ENCODE peak calls at places on chromosomes 1 and 21, in eight cellular contexts. One of them, this sample, is unnamed.

GRCh38 chr1:91700771-91701493 is 185.0 kb downstream of the TGFBR3 start:
- DNase-seq in adrenal gland: no peak
- DNase-seq in transverse colon: no peak
- DNase-seq in ovary: no peak
- DNase-seq in tibial nerve: no peak
- DNase-seq in A549: no peak
- DNase-seq in HCT116: no peak
- DNase-seq in K562: no peak
- DNase-seq in this sample: no peak

GRCh38 chr21:31557421-31557955 is 102.0 kb upstream of the SOD1 start:
- DNase-seq in adrenal gland: no peak
- DNase-seq in transverse colon: no peak
- DNase-seq in ovary: no peak
- DNase-seq in tibial nerve: no peak
- DNase-seq in A549: no peak
- DNase-seq in HCT116: no peak
- DNase-seq in K562: no peak
- DNase-seq in this sample: no peak

GRCh38 chr1:226526801-226527595 is 21.6 kb upstream of the STUM start:
- DNase-seq in adrenal gland: peak
- DNase-seq in transverse colon: peak
- DNase-seq in ovary: peak
- DNase-seq in tibial nerve: no peak
- DNase-seq in A549: no peak
- DNase-seq in HCT116: peak
- DNase-seq in K562: peak
- DNase-seq in this sample: peak

GRCh38 chr1:108593448-108593847 is 33.5 kb downstream of the EEIG2 start:
- DNase-seq in adrenal gland: no peak
- DNase-seq in transverse colon: no peak
- DNase-seq in ovary: no peak
- DNase-seq in tibial nerve: no peak
- DNase-seq in A549: no peak
- DNase-seq in HCT116: no peak
- DNase-seq in K562: no peak
- DNase-seq in this sample: no peak

GRCh38 chr1:31872658-31873636 is 57.1 kb upstream of the SPOCD1 start:
- DNase-seq in adrenal gland: no peak
- DNase-seq in transverse colon: no peak
- DNase-seq in ovary: no peak
- DNase-seq in tibial nerve: no peak
- DNase-seq in A549: no peak
- DNase-seq in HCT116: no peak
- DNase-seq in K562: no peak
- DNase-seq in this sample: no peak

GRCh38 chr1:205515781-205516253 is 11.3 kb downstream of the CDK18 start:
- DNase-seq in adrenal gland: peak
- DNase-seq in transverse colon: peak
- DNase-seq in ovary: no peak
- DNase-seq in tibial nerve: no peak
- DNase-seq in A549: no peak
- DNase-seq in HCT116: no peak
- DNase-seq in K562: peak
- DNase-seq in this sample: no peak

GRCh38 chr1:179031855-179032513 is 6.3 kb downstream of the FAM20B start:
- DNase-seq in adrenal gland: no peak
- DNase-seq in transverse colon: no peak
- DNase-seq in ovary: no peak
- DNase-seq in tibial nerve: no peak
- DNase-seq in A549: no peak
- DNase-seq in HCT116: no peak
- DNase-seq in K562: peak
- DNase-seq in this sample: no peak

GRCh38 chr1:70358921-70359564 is 4.5 kb upstream of the ANKRD13C start:
- DNase-seq in adrenal gland: no peak
- DNase-seq in transverse colon: no peak
- DNase-seq in ovary: no peak
- DNase-seq in tibial nerve: no peak
- DNase-seq in A549: no peak
- DNase-seq in HCT116: no peak
- DNase-seq in K562: no peak
- DNase-seq in this sample: no peak

GRCh38 chr1:21302747-21303715 is 12.8 kb upstream of the ECE1 start:
- DNase-seq in adrenal gland: peak
- DNase-seq in transverse colon: peak
- DNase-seq in ovary: no peak
- DNase-seq in tibial nerve: no peak
- DNase-seq in A549: no peak
- DNase-seq in HCT116: no peak
- DNase-seq in K562: no peak
- DNase-seq in this sample: no peak

GRCh38 chr21:42513985-42514882 is 582 bp downstream of the SLC37A1 start:
- DNase-seq in adrenal gland: peak
- DNase-seq in transverse colon: peak
- DNase-seq in ovary: no peak
- DNase-seq in tibial nerve: no peak
- DNase-seq in A549: peak
- DNase-seq in HCT116: no peak
- DNase-seq in K562: no peak
- DNase-seq in this sample: no peak

GRCh38 chr1:170938281-170938680 is 2.9 kb downstream of the MROH9 start:
- DNase-seq in adrenal gland: no peak
- DNase-seq in transverse colon: no peak
- DNase-seq in ovary: no peak
- DNase-seq in tibial nerve: no peak
- DNase-seq in A549: no peak
- DNase-seq in HCT116: no peak
- DNase-seq in K562: no peak
- DNase-seq in this sample: no peak

GRCh38 chr1:32372149-32372756 is 9.9 kb downstream of the TSSK3 start:
- DNase-seq in adrenal gland: no peak
- DNase-seq in transverse colon: no peak
- DNase-seq in ovary: no peak
- DNase-seq in tibial nerve: no peak
- DNase-seq in A549: no peak
- DNase-seq in HCT116: no peak
- DNase-seq in K562: no peak
- DNase-seq in this sample: no peak

GRCh38 chr1:24857528-24858133 is 72.4 kb downstream of the RUNX3 start:
- DNase-seq in adrenal gland: no peak
- DNase-seq in transverse colon: no peak
- DNase-seq in ovary: no peak
- DNase-seq in tibial nerve: no peak
- DNase-seq in A549: no peak
- DNase-seq in HCT116: no peak
- DNase-seq in K562: peak
- DNase-seq in this sample: no peak
- TF ChIP-seq CTCF in adrenal gland: no peak
- TF ChIP-seq CTCF in transverse colon: no peak
- TF ChIP-seq CTCF in ovary: no peak
- TF ChIP-seq CTCF in tibial nerve: no peak
- TF ChIP-seq CTCF in A549: no peak
- TF ChIP-seq CTCF in HCT116: peak
- TF ChIP-seq CTCF in K562: no peak
- TF ChIP-seq CTCF in this sample: no peak

GRCh38 chr1:183605904-183606303 is 15.6 kb upstream of the NCF2 start:
- DNase-seq in adrenal gland: no peak
- DNase-seq in transverse colon: no peak
- DNase-seq in ovary: no peak
- DNase-seq in tibial nerve: no peak
- DNase-seq in A549: no peak
- DNase-seq in HCT116: no peak
- DNase-seq in K562: no peak
- DNase-seq in this sample: no peak

GRCh38 chr1:183604048-183604808 is 14.0 kb upstream of the NCF2 start:
- DNase-seq in adrenal gland: no peak
- DNase-seq in transverse colon: peak
- DNase-seq in ovary: no peak
- DNase-seq in tibial nerve: no peak
- DNase-seq in A549: no peak
- DNase-seq in HCT116: no peak
- DNase-seq in K562: peak
- DNase-seq in this sample: no peak

GRCh38 chr1:183607322-183607980 is 17.2 kb upstream of the NCF2 start:
- DNase-seq in adrenal gland: no peak
- DNase-seq in transverse colon: no peak
- DNase-seq in ovary: no peak
- DNase-seq in tibial nerve: no peak
- DNase-seq in A549: no peak
- DNase-seq in HCT116: no peak
- DNase-seq in K562: no peak
- DNase-seq in this sample: no peak

GRCh38 chr1:183602510-183602909 is 12.3 kb upstream of the NCF2 start:
- DNase-seq in adrenal gland: no peak
- DNase-seq in transverse colon: no peak
- DNase-seq in ovary: no peak
- DNase-seq in tibial nerve: no peak
- DNase-seq in A549: no peak
- DNase-seq in HCT116: no peak
- DNase-seq in K562: no peak
- DNase-seq in this sample: no peak

DNA sequence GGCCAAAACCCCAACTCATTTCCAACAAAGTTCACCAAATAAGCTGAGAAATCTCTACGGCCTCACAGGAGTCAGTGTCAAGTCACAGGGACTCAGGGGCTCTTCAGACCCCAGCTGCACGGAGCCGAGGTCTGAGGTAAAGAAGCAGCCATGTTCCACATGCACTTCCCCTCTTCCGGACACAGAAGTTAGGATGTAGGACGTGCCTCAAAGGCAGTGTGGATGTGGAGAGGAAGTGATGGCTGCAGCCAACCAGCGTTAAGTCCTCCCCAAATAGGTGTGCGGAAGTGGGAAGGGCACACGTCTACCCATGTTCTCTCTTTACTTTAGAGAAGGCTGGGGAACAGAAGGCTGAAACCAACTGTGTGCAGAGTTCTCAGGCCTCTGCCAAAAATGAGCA is 14.6 kb upstream of the NCF2 start:
- DNase-seq in adrenal gland: no peak
- DNase-seq in transverse colon: no peak
- DNase-seq in ovary: no peak
- DNase-seq in tibial nerve: no peak
- DNase-seq in A549: no peak
- DNase-seq in HCT116: no peak
- DNase-seq in K562: no peak
- DNase-seq in this sample: no peak
- H3K4me3 ChIP-seq in adrenal gland: no peak
- H3K4me3 ChIP-seq in transverse colon: no peak
- H3K4me3 ChIP-seq in ovary: no peak
- H3K4me3 ChIP-seq in tibial nerve: no peak
- H3K4me3 ChIP-seq in A549: no peak
- H3K4me3 ChIP-seq in HCT116: no peak
- H3K4me3 ChIP-seq in K562: no peak
- H3K4me3 ChIP-seq in this sample: no peak

GRCh38 chr1:154710091-154710490 is 102.1 kb upstream of the ADAR start:
- DNase-seq in adrenal gland: no peak
- DNase-seq in transverse colon: no peak
- DNase-seq in ovary: no peak
- DNase-seq in tibial nerve: no peak
- DNase-seq in A549: no peak
- DNase-seq in HCT116: no peak
- DNase-seq in K562: no peak
- DNase-seq in this sample: no peak
- TF ChIP-seq POLR2A in adrenal gland: no peak
- TF ChIP-seq POLR2A in transverse colon: no peak
- TF ChIP-seq POLR2A in ovary: no peak
- TF ChIP-seq POLR2A in tibial nerve: no peak
- TF ChIP-seq POLR2A in A549: no peak
- TF ChIP-seq POLR2A in HCT116: no peak
- TF ChIP-seq POLR2A in K562: no peak
- TF ChIP-seq POLR2A in this sample: no peak

DNA sequence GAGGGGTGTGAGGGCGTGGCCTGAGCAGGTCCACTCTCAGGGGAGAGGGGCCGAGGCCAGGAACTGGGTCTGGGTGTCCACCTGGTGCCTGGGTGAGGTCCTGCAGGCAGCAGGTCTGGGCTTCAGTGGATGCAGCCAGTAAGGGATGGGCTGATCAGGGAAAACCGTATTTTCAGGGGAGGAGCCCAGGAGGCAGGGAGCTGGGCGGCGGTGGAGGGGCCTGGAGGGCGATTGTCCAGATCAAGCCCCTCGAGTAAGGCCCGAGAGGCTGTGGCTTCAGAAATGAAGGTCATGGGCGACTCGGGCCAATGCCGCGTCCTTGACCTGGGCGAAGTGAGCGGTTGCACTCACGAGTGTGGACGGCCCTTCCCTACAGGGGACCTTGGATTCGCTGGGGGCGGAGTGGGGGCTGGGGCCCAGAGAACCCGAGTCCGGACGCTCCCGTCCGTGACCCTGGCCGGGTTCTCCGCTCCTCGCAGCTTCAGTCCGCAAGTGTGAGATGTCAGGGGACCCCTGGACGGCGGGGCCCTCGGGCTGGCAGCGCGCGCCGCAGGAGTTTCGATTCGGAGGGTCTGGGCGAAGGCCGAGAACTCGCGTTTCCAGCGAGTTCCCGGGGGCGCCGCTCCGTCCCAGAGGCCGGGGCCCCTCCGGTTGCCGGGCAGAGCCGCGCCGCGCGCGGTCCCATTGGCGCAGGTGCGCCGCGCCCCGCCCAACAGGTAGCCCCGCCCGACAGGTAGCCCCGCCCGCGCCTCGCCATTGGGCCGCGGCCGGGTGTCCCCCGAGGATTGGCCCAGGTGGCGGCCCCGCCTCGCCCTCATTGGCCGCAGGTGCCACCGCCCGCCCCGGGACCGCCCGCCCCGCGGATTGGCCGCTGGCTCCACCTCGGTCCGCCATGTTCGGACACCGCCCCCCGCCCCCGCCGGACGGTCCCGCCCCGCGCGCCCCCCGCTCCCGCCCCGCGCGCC is at the start of gene PRKCZ:
- DNase-seq in adrenal gland: peak
- DNase-seq in transverse colon: peak
- DNase-seq in ovary: peak
- DNase-seq in tibial nerve: no peak
- DNase-seq in A549: peak
- DNase-seq in HCT116: peak
- DNase-seq in K562: peak
- DNase-seq in this sample: peak
- TF ChIP-seq CTCF in adrenal gland: peak
- TF ChIP-seq CTCF in transverse colon: peak
- TF ChIP-seq CTCF in ovary: no peak
- TF ChIP-seq CTCF in tibial nerve: no peak
- TF ChIP-seq CTCF in A549: peak
- TF ChIP-seq CTCF in HCT116: no peak
- TF ChIP-seq CTCF in K562: no peak
- TF ChIP-seq CTCF in this sample: no peak

GRCh38 chr1:26224606-26225005 is 9.4 kb upstream of the CEP85 start:
- DNase-seq in adrenal gland: no peak
- DNase-seq in transverse colon: no peak
- DNase-seq in ovary: no peak
- DNase-seq in tibial nerve: no peak
- DNase-seq in A549: no peak
- DNase-seq in HCT116: no peak
- DNase-seq in K562: no peak
- DNase-seq in this sample: no peak
- H3K4me3 ChIP-seq in adrenal gland: no peak
- H3K4me3 ChIP-seq in transverse colon: no peak
- H3K4me3 ChIP-seq in ovary: no peak
- H3K4me3 ChIP-seq in tibial nerve: no peak
- H3K4me3 ChIP-seq in A549: no peak
- H3K4me3 ChIP-seq in HCT116: no peak
- H3K4me3 ChIP-seq in K562: no peak
- H3K4me3 ChIP-seq in this sample: no peak

This sample was measured in lower leg skin.